ENCODE peak calls at places on chromosomes 16 and 17, in ten cellular contexts. D, M, Y, W, Z, G, O, C, X and L are unnamed samples.

GRCh38 chr16:76729525-76729924 is 452.3 kb downstream of the CNTNAP4 start:
- DNase-seq in X (no peak), O (no peak), C (no peak), G (no peak), D (no peak), W (no peak), Y (no peak), M (no peak), Z (no peak), L (no peak)

GRCh38 chr16:8619671-8620370 is 1.7 kb upstream of the METTL22 start:
- DNase-seq in O (no peak), X (no peak), Y (no peak), C (no peak), D (no peak), W (no peak), G (no peak), Z (no peak), M (no peak), L (no peak)

GRCh38 chr17:32266389-32267269 is 997 bp downstream of the RHBDL3 start:
- DNase-seq in D (no peak), M (no peak), Z (no peak), X (no peak), W (peak), Y (no peak), C (peak), O (no peak), G (no peak), L (no peak)

GRCh38 chr17:76691379-76692191 is 19.2 kb downstream of the MXRA7 start:
- DNase-seq in C (no peak), X (no peak), O (no peak), D (no peak), Y (no peak), W (no peak), M (no peak), G (no peak), Z (no peak), L (no peak)

GRCh38 chr17:30517786-30518185 is 40.6 kb downstream of the GOSR1 start:
- DNase-seq in W (no peak), C (no peak), G (no peak), X (no peak), Z (no peak), Y (no peak), O (no peak), D (no peak), M (no peak), L (no peak)

GRCh38 chr16:57876210-57876609 is 73.9 kb upstream of the KIFC3 start:
- DNase-seq in W (no peak), O (no peak), G (no peak), D (no peak), Y (no peak), X (no peak), Z (no peak), C (no peak), M (no peak), L (no peak)

GRCh38 chr17:74921769-74922168 is 1.3 kb downstream of the USH1G start:
- DNase-seq in X (no peak), C (no peak), W (no peak), O (no peak), Y (no peak), M (no peak), G (no peak), Z (no peak), D (no peak), L (no peak)

GRCh38 chr16:4501071-4501478 is 24.9 kb downstream of the HMOX2 start:
- DNase-seq in C (no peak), M (no peak), D (no peak), Z (no peak), W (no peak), O (no peak), X (no peak), Y (no peak), G (no peak), L (no peak)

GRCh38 chr16:77896357-77896972 is 108.1 kb downstream of the VAT1L start:
- DNase-seq in X (no peak), D (no peak), Y (peak), Z (no peak), M (no peak), G (peak), C (no peak), O (no peak), W (peak), L (no peak)

GRCh38 chr17:15039366-15039765 is 225.8 kb downstream of the PMP22 start:
- DNase-seq in O (no peak), G (no peak), C (no peak), Y (no peak), W (no peak), M (no peak), D (no peak), X (no peak), Z (no peak), L (no peak)

GRCh38 chr16:1430214-1430758 is 592 bp upstream of the PERCC1 start:
- DNase-seq in Z (no peak), O (no peak), X (no peak), D (no peak), C (no peak), Y (no peak), W (no peak), M (no peak), G (no peak), L (no peak)

GRCh38 chr17:83085526-83086196 is 6.3 kb downstream of the METRNL start:
- DNase-seq in M (no peak), C (no peak), D (no peak), Z (no peak), G (no peak), X (no peak), O (no peak), W (no peak), Y (no peak), L (no peak)

GRCh38 chr17:83161298-83162034 is 82.1 kb downstream of the METRNL start:
- DNase-seq in M (no peak), C (no peak), G (no peak), O (no peak), D (no peak), W (no peak), Z (peak), Y (no peak), X (no peak), L (peak)

GRCh38 chr16:70715113-70715711 is 29.4 kb upstream of the MTSS2 start:
- DNase-seq in G (no peak), O (peak), W (peak), C (no peak), D (no peak), X (no peak), Z (peak), M (no peak), Y (no peak), L (peak)

GRCh38 chr17:41777157-41777578 is 9.3 kb downstream of the JUP start:
- DNase-seq in X (no peak), Z (no peak), D (no peak), C (no peak), G (no peak), Y (no peak), O (no peak), M (no peak), W (peak), L (peak)

GRCh38 chr17:40547079-40547784 is 18.0 kb downstream of the CCR7 start:
- DNase-seq in M (no peak), D (peak), W (no peak), G (no peak), X (no peak), Z (peak), Y (peak), C (peak), O (no peak), L (peak)

GRCh38 chr17:80196652-80197051 is 23.5 kb downstream of the SGSH start:
- DNase-seq in O (no peak), W (no peak), C (no peak), D (no peak), X (no peak), G (no peak), Z (no peak), M (no peak), Y (no peak), L (no peak)

GRCh38 chr17:50397919-50398285 is 579 bp upstream of the LRRC59 start:
- DNase-seq in D (no peak), C (no peak), G (no peak), O (no peak), Y (no peak), M (no peak), Z (no peak), X (no peak), W (no peak), L (no peak)

GRCh38 chr16:64534180-64534780 is 587.6 kb downstream of the CDH11 start:
- DNase-seq in M (no peak), Y (no peak), O (no peak), G (no peak), X (no peak), D (no peak), Z (no peak), C (no peak), W (no peak), L (no peak)

GRCh38 chr16:20899503-20900298 is 457 bp downstream of the DCUN1D3 start:
- DNase-seq in Z (peak), O (no peak), D (no peak), M (no peak), C (no peak), W (peak), X (no peak), Y (no peak), G (peak), L (no peak)

GRCh38 chr16:554640-555413 is 5.4 kb upstream of the PRR35 start:
- DNase-seq in M (no peak), O (no peak), W (no peak), X (no peak), G (no peak), Z (no peak), C (no peak), Y (no peak), D (no peak), L (no peak)

GRCh38 chr16:23514381-23515152 is 4.3 kb upstream of the GGA2 start:
- DNase-seq in Y (no peak), X (no peak), G (no peak), O (no peak), C (peak), Z (peak), D (no peak), M (no peak), W (no peak), L (no peak)

GRCh38 chr16:67077871-67078270 is 31.9 kb upstream of the PHAF1 start:
- DNase-seq in Z (no peak), Y (peak), O (no peak), M (no peak), D (no peak), C (no peak), W (no peak), G (no peak), X (no peak), L (no peak)

GRCh38 chr17:57480438-57481196 is 224.3 kb downstream of the MSI2 start:
- DNase-seq in D (no peak), Z (no peak), X (no peak), C (no peak), G (no peak), W (peak), O (no peak), M (no peak), Y (no peak), L (no peak)

GRCh38 chr17:80819422-80820164 is 172.0 kb upstream of the CHMP6 start:
- DNase-seq in O (no peak), G (no peak), D (no peak), W (peak), C (no peak), Y (no peak), Z (peak), M (no peak), X (no peak), L (peak)

GRCh38 chr16:4410335-4411075 is 5.9 kb downstream of the CORO7 start:
- DNase-seq in G (no peak), D (no peak), C (no peak), Y (peak), W (peak), M (no peak), O (peak), Z (peak), X (no peak), L (peak)

GRCh38 chr17:82356845-82357355 is 2.1 kb upstream of the TEX19 start:
- DNase-seq in M (no peak), W (no peak), O (no peak), D (no peak), Z (no peak), Y (peak), G (no peak), X (no peak), C (no peak), L (no peak)

GRCh38 chr16:73020409-73020884 is 27.5 kb downstream of the ZFHX3 start:
- DNase-seq in G (no peak), C (no peak), M (no peak), O (peak), W (no peak), D (no peak), X (no peak), Y (no peak), Z (peak), L (peak)